ENCODE peak calls at places on chromosomes 7 and 10, in eight cellular contexts. R is left kidney; Z is CD4-positive, alpha-beta memory T cell; V is activated T-cell treated with anti-CD3 and anti-CD28 coated beads, Interleukin-2, amount 50 U/mL, for 72 hours; W is iris pigment epithelial cell; B is Peyer's patch; J is NCI-H2029; U is ecto neural progenitor cell. K is an unnamed sample.

GRCh38 chr7:85622059-85622458 is 435.2 kb upstream of the SEMA3D start:
- DNase-seq in R (no peak), Z (no peak), V (no peak), W (peak; percentile 26), B (no peak), J (no peak), U (no peak), K (no peak)

GRCh38 chr10:11856678-11857077 is 33.5 kb downstream of the PROSER2 start:
- DNase-seq in R (no peak), Z (no peak), V (no peak), W (no peak), B (no peak), J (no peak), U (no peak), K (no peak)

GRCh38 chr10:127195571-127196226 is 692 bp downstream of the INSYN2A start:
- DNase-seq in R (peak; percentile 56), Z (no peak), V (no peak), W (peak; percentile 37), B (no peak), J (no peak), U (peak; percentile 64), K (no peak)

GRCh38 chr7:16589895-16590294 is 55.7 kb downstream of the ANKMY2 start:
- DNase-seq in R (no peak), Z (no peak), V (no peak), W (no peak), B (no peak), J (no peak), U (no peak), K (no peak)

GRCh38 chr10:132961864-132962622 is 19.7 kb upstream of the CFAP46 start:
- DNase-seq in R (peak; percentile 94), Z (peak; percentile 55), V (peak; percentile 81), W (peak; percentile 73), B (peak; percentile 57), J (peak; percentile 32), U (peak; percentile 84), K (peak; percentile 76)

GRCh38 chr7:101395376-101395775 is 32.7 kb downstream of the COL26A1 start:
- DNase-seq in R (peak; percentile 23), Z (no peak), V (no peak), W (no peak), B (no peak), J (no peak), U (no peak), K (no peak)

GRCh38 chr10:132103116-132103910 is 37.6 kb downstream of the JAKMIP3 start:
- DNase-seq in R (no peak), Z (no peak), V (no peak), W (no peak), B (no peak), J (no peak), U (peak; percentile 21), K (no peak)

GRCh38 chr10:90965720-90966119 is 44.8 kb upstream of the ANKRD1 start:
- DNase-seq in R (no peak), Z (no peak), V (no peak), W (no peak), B (no peak), J (no peak), U (no peak), K (no peak)

GRCh38 chr7:106205621-106206222 is 79.1 kb downstream of the NAMPT start:
- DNase-seq in R (no peak), Z (no peak), V (no peak), W (peak; percentile 45), B (no peak), J (no peak), U (no peak), K (no peak)

GRCh38 chr10:79004311-79004710 is 64.5 kb upstream of the ZMIZ1 start:
- DNase-seq in R (peak; percentile 81), Z (no peak), V (no peak), W (no peak), B (no peak), J (no peak), U (no peak), K (no peak)

GRCh38 chr10:62817120-62817762 is 1.1 kb upstream of the EGR2 start:
- DNase-seq in R (peak; percentile 66), Z (no peak), V (peak; percentile 67), W (no peak), B (peak; percentile 59), J (no peak), U (peak; percentile 66), K (peak; percentile 78)

GRCh38 chr10:44369851-44370250 is 15.0 kb downstream of the CXCL12 start:
- DNase-seq in R (no peak), Z (no peak), V (no peak), W (no peak), B (no peak), J (no peak), U (no peak), K (no peak)

GRCh38 chr10:79221110-79222051 is 125.9 kb upstream of the PPIF start:
- DNase-seq in R (peak; percentile 96), Z (no peak), V (no peak), W (peak; percentile 79), B (no peak), J (no peak), U (peak; percentile 66), K (no peak)

GRCh38 chr7:34091330-34091917 is 186.1 kb downstream of the BMPER start:
- DNase-seq in R (peak; percentile 46), Z (no peak), V (no peak), W (peak; percentile 76), B (no peak), J (peak; percentile 14), U (no peak), K (no peak)

GRCh38 chr10:47376522-47377220 is 7.4 kb downstream of the ZNF488 start:
- DNase-seq in R (no peak), Z (no peak), V (no peak), W (no peak), B (no peak), J (no peak), U (peak; percentile 29), K (no peak)

GRCh38 chr7:104208421-104208780 is 588 bp upstream of the ORC5 start:
- DNase-seq in R (no peak), Z (no peak), V (no peak), W (no peak), B (no peak), J (no peak), U (no peak), K (no peak)

GRCh38 chr7:28990200-28990960 is 32.2 kb upstream of the TRIL start:
- DNase-seq in R (no peak), Z (no peak), V (no peak), W (no peak), B (no peak), J (no peak), U (peak; percentile 54), K (no peak)